ENCODE peak calls at places on chromosomes 12 and 14, in eight cellular contexts. One of them, this sample, is unnamed.

GRCh38 chr14:32205984-32206383 is 2.9 kb upstream of the RNU6-8 start:
- DNase-seq in lung: no peak
- DNase-seq in body of pancreas: no peak
- DNase-seq in GM06990: peak
- DNase-seq in Caco-2: no peak
- DNase-seq in mammary epithelial cell: peak
- DNase-seq in tibial artery: no peak
- DNase-seq in AG10803: no peak
- DNase-seq in this sample: no peak

GRCh38 chr14:37595809-37596595 is 573 bp downstream of the TTC6 start:
- DNase-seq in mammary epithelial cell: peak
- DNase-seq in GM06990: no peak
- DNase-seq in lung: peak
- DNase-seq in AG10803: no peak
- DNase-seq in body of pancreas: peak
- DNase-seq in tibial artery: no peak
- DNase-seq in Caco-2: peak
- DNase-seq in this sample: no peak

GRCh38 chr14:40760703-40761102 is 846.0 kb upstream of the LRFN5 start:
- DNase-seq in Caco-2: no peak
- DNase-seq in AG10803: no peak
- DNase-seq in body of pancreas: no peak
- DNase-seq in lung: no peak
- DNase-seq in GM06990: no peak
- DNase-seq in mammary epithelial cell: no peak
- DNase-seq in tibial artery: no peak
- DNase-seq in this sample: no peak

GRCh38 chr12:124786065-124786964 is 77.3 kb downstream of the SCARB1 start:
- DNase-seq in lung: peak
- DNase-seq in Caco-2: no peak
- DNase-seq in mammary epithelial cell: peak
- DNase-seq in body of pancreas: peak
- DNase-seq in AG10803: peak
- DNase-seq in tibial artery: peak
- DNase-seq in GM06990: no peak
- DNase-seq in this sample: peak

GRCh38 chr12:41205070-41205715 is 17.1 kb downstream of the PDZRN4 start:
- DNase-seq in AG10803: no peak
- DNase-seq in Caco-2: no peak
- DNase-seq in tibial artery: no peak
- DNase-seq in mammary epithelial cell: no peak
- DNase-seq in GM06990: no peak
- DNase-seq in lung: no peak
- DNase-seq in body of pancreas: no peak
- DNase-seq in this sample: no peak

GRCh38 chr12:56188786-56189335 is 422 bp downstream of the SMARCC2 start:
- DNase-seq in AG10803: no peak
- DNase-seq in lung: no peak
- DNase-seq in tibial artery: no peak
- DNase-seq in mammary epithelial cell: no peak
- DNase-seq in Caco-2: no peak
- DNase-seq in body of pancreas: no peak
- DNase-seq in GM06990: no peak
- DNase-seq in this sample: no peak

GRCh38 chr12:76790564-76791552 is 26.9 kb downstream of the ZDHHC17 start:
- DNase-seq in body of pancreas: no peak
- DNase-seq in AG10803: peak
- DNase-seq in tibial artery: no peak
- DNase-seq in GM06990: no peak
- DNase-seq in mammary epithelial cell: no peak
- DNase-seq in lung: no peak
- DNase-seq in Caco-2: no peak
- DNase-seq in this sample: no peak

GRCh38 chr12:6112004-6112403 is 12.5 kb downstream of the VWF start:
- DNase-seq in GM06990: no peak
- DNase-seq in lung: no peak
- DNase-seq in body of pancreas: no peak
- DNase-seq in AG10803: no peak
- DNase-seq in tibial artery: no peak
- DNase-seq in mammary epithelial cell: no peak
- DNase-seq in Caco-2: no peak
- DNase-seq in this sample: no peak

GRCh38 chr12:131636940-131637750 is 73.7 kb upstream of the SFSWAP start:
- DNase-seq in mammary epithelial cell: no peak
- DNase-seq in body of pancreas: no peak
- DNase-seq in lung: no peak
- DNase-seq in GM06990: no peak
- DNase-seq in tibial artery: no peak
- DNase-seq in AG10803: no peak
- DNase-seq in Caco-2: no peak
- DNase-seq in this sample: no peak

GRCh38 chr12:48890657-48891418 is 25.2 kb upstream of the RND1 start:
- DNase-seq in body of pancreas: peak
- DNase-seq in Caco-2: peak
- DNase-seq in mammary epithelial cell: peak
- DNase-seq in tibial artery: peak
- DNase-seq in GM06990: peak
- DNase-seq in lung: peak
- DNase-seq in AG10803: peak
- DNase-seq in this sample: peak

GRCh38 chr12:10968765-10969456 is 17.8 kb downstream of the TAS2R50 start:
- DNase-seq in tibial artery: peak
- DNase-seq in body of pancreas: peak
- DNase-seq in Caco-2: no peak
- DNase-seq in lung: peak
- DNase-seq in mammary epithelial cell: peak
- DNase-seq in GM06990: no peak
- DNase-seq in AG10803: peak
- DNase-seq in this sample: no peak

GRCh38 chr12:104957388-104958008 is 592 bp downstream of the SLC41A2 start:
- DNase-seq in lung: no peak
- DNase-seq in Caco-2: peak
- DNase-seq in mammary epithelial cell: no peak
- DNase-seq in body of pancreas: no peak
- DNase-seq in GM06990: no peak
- DNase-seq in tibial artery: peak
- DNase-seq in AG10803: no peak
- DNase-seq in this sample: no peak

GRCh38 chr12:104955703-104956102 is 2.4 kb downstream of the SLC41A2 start:
- DNase-seq in lung: no peak
- DNase-seq in mammary epithelial cell: no peak
- DNase-seq in Caco-2: no peak
- DNase-seq in GM06990: no peak
- DNase-seq in tibial artery: no peak
- DNase-seq in AG10803: no peak
- DNase-seq in body of pancreas: no peak
- DNase-seq in this sample: no peak

GRCh38 chr12:104958009-104958945 is at the start of gene SLC41A2:
- DNase-seq in Caco-2: peak
- DNase-seq in tibial artery: peak
- DNase-seq in body of pancreas: peak
- DNase-seq in AG10803: peak
- DNase-seq in lung: peak
- DNase-seq in mammary epithelial cell: peak
- DNase-seq in GM06990: peak
- DNase-seq in this sample: peak

GRCh38 chr12:104958946-104959841 is 1.1 kb upstream of the SLC41A2 start:
- DNase-seq in tibial artery: no peak
- DNase-seq in GM06990: no peak
- DNase-seq in body of pancreas: peak
- DNase-seq in Caco-2: no peak
- DNase-seq in AG10803: peak
- DNase-seq in mammary epithelial cell: peak
- DNase-seq in lung: no peak
- DNase-seq in this sample: no peak

DNA sequence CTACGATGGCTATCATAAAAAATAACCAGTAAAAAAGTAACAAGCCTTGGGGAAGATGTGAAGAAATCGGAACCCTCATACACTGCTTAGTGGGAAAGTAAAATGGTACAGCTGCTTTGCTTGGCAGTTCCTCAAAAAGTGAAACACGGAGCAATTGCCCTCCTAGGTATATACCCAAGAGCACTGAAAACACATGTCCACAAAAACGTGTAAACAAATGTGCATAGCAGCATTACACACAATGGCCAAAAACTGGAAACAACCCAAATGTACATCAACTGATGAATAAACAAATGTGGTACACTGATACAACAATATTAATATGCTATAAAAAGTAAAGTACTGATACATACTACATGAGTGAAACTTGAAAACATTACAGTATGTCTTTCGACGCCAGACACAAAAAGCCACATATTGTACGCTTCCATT is 1.2 kb downstream of the SLC41A2 start:
- DNase-seq in GM06990: no peak
- DNase-seq in lung: no peak
- DNase-seq in body of pancreas: no peak
- DNase-seq in Caco-2: no peak
- DNase-seq in tibial artery: no peak
- DNase-seq in AG10803: no peak
- DNase-seq in mammary epithelial cell: no peak
- DNase-seq in this sample: no peak
- H3K4me3 ChIP-seq in GM06990: peak
- H3K4me3 ChIP-seq in lung: no peak
- H3K4me3 ChIP-seq in body of pancreas: no peak
- H3K4me3 ChIP-seq in Caco-2: no peak
- H3K4me3 ChIP-seq in tibial artery: peak
- H3K4me3 ChIP-seq in AG10803: no peak
- H3K4me3 ChIP-seq in mammary epithelial cell: no peak
- H3K4me3 ChIP-seq in this sample: peak

GRCh38 chr14:75369506-75369905 is 58.3 kb upstream of the JDP2 start:
- DNase-seq in tibial artery: no peak
- DNase-seq in GM06990: no peak
- DNase-seq in mammary epithelial cell: no peak
- DNase-seq in Caco-2: no peak
- DNase-seq in lung: no peak
- DNase-seq in body of pancreas: no peak
- DNase-seq in AG10803: peak
- DNase-seq in this sample: no peak

GRCh38 chr14:75361751-75362433 is 65.9 kb upstream of the JDP2 start:
- DNase-seq in Caco-2: no peak
- DNase-seq in lung: no peak
- DNase-seq in body of pancreas: no peak
- DNase-seq in AG10803: peak
- DNase-seq in GM06990: no peak
- DNase-seq in mammary epithelial cell: no peak
- DNase-seq in tibial artery: peak
- DNase-seq in this sample: peak

GRCh38 chr14:75359098-75359497 is 68.7 kb upstream of the JDP2 start:
- DNase-seq in AG10803: no peak
- DNase-seq in body of pancreas: no peak
- DNase-seq in mammary epithelial cell: no peak
- DNase-seq in Caco-2: no peak
- DNase-seq in lung: no peak
- DNase-seq in GM06990: no peak
- DNase-seq in tibial artery: no peak
- DNase-seq in this sample: no peak

GRCh38 chr14:75363156-75363555 is 64.7 kb upstream of the JDP2 start:
- DNase-seq in GM06990: no peak
- DNase-seq in AG10803: no peak
- DNase-seq in tibial artery: no peak
- DNase-seq in Caco-2: no peak
- DNase-seq in mammary epithelial cell: no peak
- DNase-seq in body of pancreas: no peak
- DNase-seq in lung: no peak
- DNase-seq in this sample: no peak

GRCh38 chr14:75363570-75364227 is 64.1 kb upstream of the JDP2 start:
- DNase-seq in mammary epithelial cell: no peak
- DNase-seq in Caco-2: no peak
- DNase-seq in body of pancreas: no peak
- DNase-seq in lung: no peak
- DNase-seq in GM06990: no peak
- DNase-seq in tibial artery: peak
- DNase-seq in AG10803: peak
- DNase-seq in this sample: no peak
- H3K4me3 ChIP-seq in mammary epithelial cell: no peak
- H3K4me3 ChIP-seq in Caco-2: no peak
- H3K4me3 ChIP-seq in body of pancreas: no peak
- H3K4me3 ChIP-seq in lung: no peak
- H3K4me3 ChIP-seq in GM06990: no peak
- H3K4me3 ChIP-seq in tibial artery: no peak
- H3K4me3 ChIP-seq in AG10803: no peak
- H3K4me3 ChIP-seq in this sample: no peak

DNA sequence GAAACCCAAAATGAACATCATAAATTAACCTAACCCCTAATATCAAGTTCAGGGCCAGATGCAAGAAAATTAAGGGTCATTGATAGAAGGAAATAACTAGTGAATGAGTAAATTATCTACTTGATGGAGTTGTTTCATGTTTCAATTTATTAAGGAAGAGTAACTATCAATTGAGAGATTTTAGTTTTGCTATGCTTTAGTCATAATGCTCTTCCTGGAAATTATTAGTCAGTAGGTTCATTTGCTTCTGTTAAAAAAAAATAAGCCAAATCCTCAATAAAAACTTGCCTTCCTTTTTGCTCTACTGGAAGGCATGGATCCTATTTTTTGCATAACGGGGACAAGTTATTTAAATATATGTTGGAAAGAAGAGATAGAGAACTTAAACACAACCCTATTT is 59.0 kb upstream of the HIF1A start:
- DNase-seq in GM06990: no peak
- DNase-seq in lung: no peak
- DNase-seq in tibial artery: no peak
- DNase-seq in Caco-2: no peak
- DNase-seq in AG10803: no peak
- DNase-seq in mammary epithelial cell: no peak
- DNase-seq in body of pancreas: no peak
- DNase-seq in this sample: no peak
- H3K4me3 ChIP-seq in GM06990: no peak
- H3K4me3 ChIP-seq in lung: no peak
- H3K4me3 ChIP-seq in tibial artery: no peak
- H3K4me3 ChIP-seq in Caco-2: no peak
- H3K4me3 ChIP-seq in AG10803: no peak
- H3K4me3 ChIP-seq in mammary epithelial cell: no peak
- H3K4me3 ChIP-seq in body of pancreas: no peak
- H3K4me3 ChIP-seq in this sample: no peak

DNA sequence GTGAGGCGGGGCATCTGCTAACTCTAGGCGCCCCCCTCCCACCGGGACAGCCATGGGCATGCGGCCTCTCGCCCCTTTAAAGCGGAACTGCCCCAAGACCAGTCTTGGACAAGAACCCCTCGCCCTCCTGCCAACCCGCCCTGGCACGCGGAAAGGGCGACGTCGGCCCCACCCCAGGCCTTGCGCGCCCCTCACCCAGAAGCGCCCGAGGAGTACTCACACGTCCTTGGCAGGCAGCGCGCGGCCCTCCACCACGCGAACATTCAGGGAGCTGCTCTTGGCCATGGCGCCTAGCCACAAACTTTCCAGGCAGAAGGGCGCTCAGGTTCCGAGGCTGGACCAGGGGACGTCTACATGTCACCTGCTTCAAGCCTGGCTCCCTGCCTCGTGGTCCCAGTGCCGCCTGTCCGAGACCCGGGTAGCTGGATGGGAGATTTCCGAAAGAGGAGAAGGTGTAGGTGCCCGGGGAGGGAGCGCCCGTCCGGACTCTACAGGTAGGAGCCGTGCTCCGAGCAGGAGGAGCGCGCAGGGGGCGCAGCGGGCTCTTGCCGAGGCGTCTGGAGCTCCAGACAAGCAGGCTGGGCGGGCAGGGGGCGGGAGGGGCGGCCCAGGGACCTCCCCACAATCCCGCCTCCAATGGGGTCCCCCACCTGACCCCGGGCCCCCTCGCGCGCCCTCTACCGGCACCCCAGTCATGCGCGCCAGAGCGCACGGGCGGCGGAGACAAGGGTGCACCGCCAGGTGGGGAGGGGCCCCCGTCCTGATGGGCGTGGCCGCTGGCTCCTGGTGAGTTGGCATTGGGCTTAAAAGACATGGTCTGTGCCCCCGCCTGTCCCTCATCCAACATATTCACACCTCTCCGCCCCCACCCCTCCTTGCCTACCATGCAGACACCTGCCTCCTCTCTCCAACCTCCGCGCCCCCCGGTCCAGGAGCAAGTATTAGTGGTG is at the start of gene RASAL1:
- DNase-seq in GM06990: peak
- DNase-seq in body of pancreas: peak
- DNase-seq in mammary epithelial cell: peak
- DNase-seq in Caco-2: peak
- DNase-seq in lung: no peak
- DNase-seq in tibial artery: no peak
- DNase-seq in AG10803: no peak
- DNase-seq in this sample: no peak
- H3K4me3 ChIP-seq in GM06990: no peak
- H3K4me3 ChIP-seq in body of pancreas: no peak
- H3K4me3 ChIP-seq in mammary epithelial cell: no peak
- H3K4me3 ChIP-seq in Caco-2: no peak
- H3K4me3 ChIP-seq in lung: no peak
- H3K4me3 ChIP-seq in tibial artery: no peak
- H3K4me3 ChIP-seq in AG10803: no peak
- H3K4me3 ChIP-seq in this sample: peak

This sample was measured in ascending aorta.